ENCODE peak calls at places on chromosomes 1 and 21, in seven cellular contexts. One of them, this sample, is unnamed.

GRCh38 chr1:234598974-234599616 is 10.9 kb downstream of the IRF2BP2 start:
- DNase-seq in cardiac fibroblast: peak; percentile 41
- DNase-seq in germinal center: no peak
- DNase-seq in BJ: no peak
- DNase-seq in astrocyte of the spinal cord: no peak
- DNase-seq in fibroblast of the aortic adventitia: peak; percentile 57
- DNase-seq in DND-41: no peak
- DNase-seq in this sample: no peak

GRCh38 chr1:168112673-168113305 is 23.9 kb downstream of the GPR161 start:
- DNase-seq in germinal center: no peak
- DNase-seq in astrocyte of the spinal cord: peak; percentile 86
- DNase-seq in cardiac fibroblast: peak; percentile 92
- DNase-seq in fibroblast of the aortic adventitia: peak; percentile 82
- DNase-seq in BJ: no peak
- DNase-seq in DND-41: peak; percentile 30
- DNase-seq in this sample: peak; percentile 22

GRCh38 chr21:17731554-17731953 is 87.6 kb downstream of the C21orf91 start:
- DNase-seq in germinal center: no peak
- DNase-seq in BJ: no peak
- DNase-seq in DND-41: no peak
- DNase-seq in astrocyte of the spinal cord: no peak
- DNase-seq in fibroblast of the aortic adventitia: no peak
- DNase-seq in cardiac fibroblast: no peak
- DNase-seq in this sample: no peak

GRCh38 chr21:27586326-27586725 is 619.4 kb upstream of the ADAMTS5 start:
- DNase-seq in cardiac fibroblast: no peak
- DNase-seq in germinal center: no peak
- DNase-seq in BJ: no peak
- DNase-seq in astrocyte of the spinal cord: no peak
- DNase-seq in fibroblast of the aortic adventitia: no peak
- DNase-seq in DND-41: no peak
- DNase-seq in this sample: no peak

GRCh38 chr1:36857761-36858160 is 176.6 kb downstream of the GRIK3 start:
- DNase-seq in cardiac fibroblast: no peak
- DNase-seq in DND-41: no peak
- DNase-seq in BJ: no peak
- DNase-seq in fibroblast of the aortic adventitia: no peak
- DNase-seq in germinal center: no peak
- DNase-seq in astrocyte of the spinal cord: no peak
- DNase-seq in this sample: no peak

GRCh38 chr1:43666608-43667007 is 16.7 kb downstream of the KDM4A start:
- DNase-seq in germinal center: no peak
- DNase-seq in fibroblast of the aortic adventitia: no peak
- DNase-seq in astrocyte of the spinal cord: peak; percentile 67
- DNase-seq in BJ: no peak
- DNase-seq in DND-41: no peak
- DNase-seq in cardiac fibroblast: no peak
- DNase-seq in this sample: no peak

GRCh38 chr1:31238986-31239613 is 587 bp downstream of the NKAIN1 start:
- DNase-seq in fibroblast of the aortic adventitia: no peak
- DNase-seq in DND-41: no peak
- DNase-seq in germinal center: peak; percentile 15
- DNase-seq in cardiac fibroblast: peak; percentile 25
- DNase-seq in BJ: no peak
- DNase-seq in astrocyte of the spinal cord: peak; percentile 5
- DNase-seq in this sample: no peak

GRCh38 chr1:13523780-13524477 is 10.1 kb upstream of the LRRC38 start:
- DNase-seq in germinal center: no peak
- DNase-seq in BJ: no peak
- DNase-seq in astrocyte of the spinal cord: no peak
- DNase-seq in DND-41: no peak
- DNase-seq in cardiac fibroblast: peak; percentile 49
- DNase-seq in fibroblast of the aortic adventitia: no peak
- DNase-seq in this sample: no peak

GRCh38 chr21:33373451-33373850 is 29.8 kb upstream of the IFNGR2 start:
- DNase-seq in cardiac fibroblast: no peak
- DNase-seq in BJ: no peak
- DNase-seq in DND-41: no peak
- DNase-seq in fibroblast of the aortic adventitia: no peak
- DNase-seq in germinal center: no peak
- DNase-seq in astrocyte of the spinal cord: no peak
- DNase-seq in this sample: no peak

GRCh38 chr1:46184920-46185658 is 8.8 kb upstream of the P3R3URF start:
- DNase-seq in cardiac fibroblast: no peak
- DNase-seq in fibroblast of the aortic adventitia: no peak
- DNase-seq in germinal center: no peak
- DNase-seq in BJ: no peak
- DNase-seq in astrocyte of the spinal cord: no peak
- DNase-seq in DND-41: no peak
- DNase-seq in this sample: no peak

GRCh38 chr1:22794691-22795090 is 84.1 kb downstream of the EPHB2 start:
- DNase-seq in DND-41: no peak
- DNase-seq in germinal center: no peak
- DNase-seq in astrocyte of the spinal cord: no peak
- DNase-seq in fibroblast of the aortic adventitia: peak; percentile 49
- DNase-seq in BJ: no peak
- DNase-seq in cardiac fibroblast: no peak
- DNase-seq in this sample: no peak

GRCh38 chr1:51518730-51519047 is 377 bp downstream of the EPS15 start:
- DNase-seq in cardiac fibroblast: no peak
- DNase-seq in fibroblast of the aortic adventitia: no peak
- DNase-seq in astrocyte of the spinal cord: no peak
- DNase-seq in BJ: no peak
- DNase-seq in germinal center: peak; percentile 73
- DNase-seq in DND-41: peak; percentile 35
- DNase-seq in this sample: no peak

GRCh38 chr1:215766521-215766920 is 199.4 kb downstream of the KCTD3 start:
- DNase-seq in cardiac fibroblast: no peak
- DNase-seq in fibroblast of the aortic adventitia: no peak
- DNase-seq in germinal center: no peak
- DNase-seq in DND-41: no peak
- DNase-seq in BJ: no peak
- DNase-seq in astrocyte of the spinal cord: no peak
- DNase-seq in this sample: no peak

GRCh38 chr1:28530456-28530855 is 22.4 kb upstream of the TRNAU1AP start:
- DNase-seq in BJ: no peak
- DNase-seq in DND-41: no peak
- DNase-seq in astrocyte of the spinal cord: no peak
- DNase-seq in cardiac fibroblast: no peak
- DNase-seq in germinal center: no peak
- DNase-seq in fibroblast of the aortic adventitia: no peak
- DNase-seq in this sample: no peak

GRCh38 chr1:159843459-159843858 is 16.8 kb downstream of the SLAMF8 start:
- DNase-seq in fibroblast of the aortic adventitia: no peak
- DNase-seq in germinal center: no peak
- DNase-seq in astrocyte of the spinal cord: no peak
- DNase-seq in DND-41: no peak
- DNase-seq in cardiac fibroblast: no peak
- DNase-seq in BJ: no peak
- DNase-seq in this sample: no peak

GRCh38 chr1:181483561-181484291 is 409 bp downstream of the CACNA1E start:
- DNase-seq in fibroblast of the aortic adventitia: no peak
- DNase-seq in astrocyte of the spinal cord: no peak
- DNase-seq in germinal center: no peak
- DNase-seq in cardiac fibroblast: no peak
- DNase-seq in BJ: no peak
- DNase-seq in DND-41: no peak
- DNase-seq in this sample: no peak

GRCh38 chr1:29690156-29690555 is 453.8 kb downstream of the PTPRU start:
- DNase-seq in BJ: no peak
- DNase-seq in cardiac fibroblast: no peak
- DNase-seq in germinal center: no peak
- DNase-seq in astrocyte of the spinal cord: no peak
- DNase-seq in DND-41: no peak
- DNase-seq in fibroblast of the aortic adventitia: no peak
- DNase-seq in this sample: no peak

GRCh38 chr1:201471772-201472171 is 2.8 kb upstream of the PHLDA3 start:
- DNase-seq in fibroblast of the aortic adventitia: peak; percentile 92
- DNase-seq in astrocyte of the spinal cord: no peak
- DNase-seq in DND-41: no peak
- DNase-seq in cardiac fibroblast: peak; percentile 86
- DNase-seq in BJ: no peak
- DNase-seq in germinal center: no peak
- DNase-seq in this sample: peak; percentile 84

GRCh38 chr1:18926315-18927081 is 24.1 kb upstream of the ALDH4A1 start:
- DNase-seq in germinal center: peak; percentile 81
- DNase-seq in cardiac fibroblast: peak; percentile 98
- DNase-seq in BJ: peak; percentile 74
- DNase-seq in fibroblast of the aortic adventitia: peak; percentile 90
- DNase-seq in astrocyte of the spinal cord: peak; percentile 93
- DNase-seq in DND-41: peak; percentile 91
- DNase-seq in this sample: peak; percentile 92

GRCh38 chr1:213337025-213337678 is 286.1 kb downstream of the RPS6KC1 start:
- DNase-seq in cardiac fibroblast: no peak
- DNase-seq in fibroblast of the aortic adventitia: no peak
- DNase-seq in BJ: no peak
- DNase-seq in germinal center: no peak
- DNase-seq in astrocyte of the spinal cord: no peak
- DNase-seq in DND-41: no peak
- DNase-seq in this sample: no peak

GRCh38 chr1:65422241-65423203 is 2.1 kb downstream of the LEPR start:
- DNase-seq in fibroblast of the aortic adventitia: no peak
- DNase-seq in BJ: no peak
- DNase-seq in cardiac fibroblast: peak; percentile 70
- DNase-seq in DND-41: no peak
- DNase-seq in astrocyte of the spinal cord: peak; percentile 79
- DNase-seq in germinal center: no peak
- DNase-seq in this sample: no peak

GRCh38 chr1:7249516-7249915 is 464.3 kb downstream of the CAMTA1 start:
- DNase-seq in cardiac fibroblast: no peak
- DNase-seq in astrocyte of the spinal cord: no peak
- DNase-seq in BJ: no peak
- DNase-seq in fibroblast of the aortic adventitia: no peak
- DNase-seq in DND-41: no peak
- DNase-seq in germinal center: no peak
- DNase-seq in this sample: no peak

GRCh38 chr1:198531891-198532290 is 8.6 kb downstream of the ATP6V1G3 start:
- DNase-seq in cardiac fibroblast: no peak
- DNase-seq in DND-41: no peak
- DNase-seq in BJ: no peak
- DNase-seq in germinal center: no peak
- DNase-seq in astrocyte of the spinal cord: no peak
- DNase-seq in fibroblast of the aortic adventitia: no peak
- DNase-seq in this sample: no peak

GRCh38 chr1:197799271-197799670 is 24.0 kb upstream of the DENND1B start:
- DNase-seq in cardiac fibroblast: peak; percentile 94
- DNase-seq in DND-41: no peak
- DNase-seq in germinal center: no peak
- DNase-seq in fibroblast of the aortic adventitia: peak; percentile 81
- DNase-seq in BJ: no peak
- DNase-seq in astrocyte of the spinal cord: peak; percentile 84
- DNase-seq in this sample: no peak

GRCh38 chr1:44566281-44567046 is 107.8 kb downstream of the TMEM53 start:
- DNase-seq in astrocyte of the spinal cord: no peak
- DNase-seq in fibroblast of the aortic adventitia: no peak
- DNase-seq in germinal center: no peak
- DNase-seq in cardiac fibroblast: no peak
- DNase-seq in DND-41: no peak
- DNase-seq in BJ: no peak
- DNase-seq in this sample: no peak

GRCh38 chr1:5962265-5963105 is 29.7 kb downstream of the NPHP4 start:
- DNase-seq in cardiac fibroblast: no peak
- DNase-seq in DND-41: no peak
- DNase-seq in astrocyte of the spinal cord: no peak
- DNase-seq in germinal center: no peak
- DNase-seq in fibroblast of the aortic adventitia: no peak
- DNase-seq in BJ: no peak
- DNase-seq in this sample: no peak

GRCh38 chr1:34685225-34685624 is 69.6 kb upstream of the GJB5 start:
- DNase-seq in BJ: no peak
- DNase-seq in germinal center: no peak
- DNase-seq in DND-41: no peak
- DNase-seq in astrocyte of the spinal cord: no peak
- DNase-seq in fibroblast of the aortic adventitia: no peak
- DNase-seq in cardiac fibroblast: no peak
- DNase-seq in this sample: no peak

GRCh38 chr1:239896569-239896968 is 195.1 kb upstream of the FMN2 start:
- DNase-seq in BJ: no peak
- DNase-seq in astrocyte of the spinal cord: no peak
- DNase-seq in fibroblast of the aortic adventitia: no peak
- DNase-seq in germinal center: no peak
- DNase-seq in DND-41: no peak
- DNase-seq in cardiac fibroblast: no peak
- DNase-seq in this sample: no peak

GRCh38 chr1:8216005-8216404 is 101.9 kb upstream of the SLC45A1 start:
- DNase-seq in DND-41: no peak
- DNase-seq in BJ: no peak
- DNase-seq in germinal center: no peak
- DNase-seq in astrocyte of the spinal cord: no peak
- DNase-seq in fibroblast of the aortic adventitia: peak; percentile 28
- DNase-seq in cardiac fibroblast: no peak
- DNase-seq in this sample: no peak

GRCh38 chr1:226547754-226548191 is 791 bp upstream of the STUM start:
- DNase-seq in fibroblast of the aortic adventitia: peak; percentile 90
- DNase-seq in BJ: peak; percentile 40
- DNase-seq in germinal center: peak; percentile 82
- DNase-seq in cardiac fibroblast: peak; percentile 89
- DNase-seq in astrocyte of the spinal cord: peak; percentile 86
- DNase-seq in DND-41: peak; percentile 51
- DNase-seq in this sample: peak; percentile 80

GRCh38 chr1:243851129-243851756 is 1.2 kb upstream of the AKT3 start:
- DNase-seq in fibroblast of the aortic adventitia: peak; percentile 28
- DNase-seq in DND-41: no peak
- DNase-seq in astrocyte of the spinal cord: no peak
- DNase-seq in cardiac fibroblast: peak; percentile 46
- DNase-seq in germinal center: no peak
- DNase-seq in BJ: no peak
- DNase-seq in this sample: no peak

GRCh38 chr1:233723387-233723786 is 109.5 kb downstream of the KCNK1 start:
- DNase-seq in germinal center: no peak
- DNase-seq in astrocyte of the spinal cord: no peak
- DNase-seq in DND-41: no peak
- DNase-seq in cardiac fibroblast: no peak
- DNase-seq in fibroblast of the aortic adventitia: no peak
- DNase-seq in BJ: no peak
- DNase-seq in this sample: no peak

GRCh38 chr1:235215453-235215852 is 54.4 kb upstream of the RBM34 start:
- DNase-seq in cardiac fibroblast: no peak
- DNase-seq in fibroblast of the aortic adventitia: no peak
- DNase-seq in BJ: no peak
- DNase-seq in germinal center: no peak
- DNase-seq in astrocyte of the spinal cord: no peak
- DNase-seq in DND-41: peak; percentile 27
- DNase-seq in this sample: no peak

GRCh38 chr1:206143537-206144155 is 26.5 kb upstream of the AVPR1B start:
- DNase-seq in BJ: no peak
- DNase-seq in germinal center: no peak
- DNase-seq in cardiac fibroblast: no peak
- DNase-seq in fibroblast of the aortic adventitia: no peak
- DNase-seq in astrocyte of the spinal cord: no peak
- DNase-seq in DND-41: no peak
- DNase-seq in this sample: no peak

GRCh38 chr1:34113362-34113761 is 51.7 kb downstream of the CSMD2 start:
- DNase-seq in germinal center: peak; percentile 43
- DNase-seq in BJ: no peak
- DNase-seq in astrocyte of the spinal cord: no peak
- DNase-seq in fibroblast of the aortic adventitia: no peak
- DNase-seq in DND-41: no peak
- DNase-seq in cardiac fibroblast: no peak
- DNase-seq in this sample: no peak

GRCh38 chr1:30466026-30466425 is 257.4 kb downstream of the MATN1 start:
- DNase-seq in fibroblast of the aortic adventitia: no peak
- DNase-seq in cardiac fibroblast: no peak
- DNase-seq in BJ: no peak
- DNase-seq in astrocyte of the spinal cord: no peak
- DNase-seq in DND-41: no peak
- DNase-seq in germinal center: no peak
- DNase-seq in this sample: no peak

GRCh38 chr21:42352433-42353095 is 1.8 kb upstream of the TFF2 start:
- DNase-seq in germinal center: no peak
- DNase-seq in fibroblast of the aortic adventitia: no peak
- DNase-seq in BJ: no peak
- DNase-seq in cardiac fibroblast: no peak
- DNase-seq in DND-41: no peak
- DNase-seq in astrocyte of the spinal cord: no peak
- DNase-seq in this sample: no peak

GRCh38 chr21:45017376-45017960 is 56.9 kb upstream of the ADARB1 start:
- DNase-seq in DND-41: no peak
- DNase-seq in astrocyte of the spinal cord: no peak
- DNase-seq in BJ: no peak
- DNase-seq in cardiac fibroblast: no peak
- DNase-seq in germinal center: no peak
- DNase-seq in fibroblast of the aortic adventitia: no peak
- DNase-seq in this sample: no peak